ENCODE peak calls at places on chromosomes 4 and X, in ten cellular contexts. R, O, Y, U, X, Q, E, B, P and T are unnamed samples.

GRCh38 chr4:101846550-101846949 is 56.0 kb downstream of the BANK1 start:
- DNase-seq in R (no peak), O (no peak), Y (no peak), U (no peak), X (no peak), Q (no peak), E (no peak), B (no peak), P (no peak), T (no peak)

GRCh38 chrX:7132335-7133035 is 15.0 kb upstream of the STS start:
- DNase-seq in R (peak), O (peak), Y (no peak), U (peak), X (peak), Q (no peak), E (no peak), B (peak), P (peak), T (peak)

GRCh38 chrX:2751291-2751690 is 549 bp upstream of the XG start:
- DNase-seq in R (no peak), O (no peak), Y (no peak), U (no peak), X (no peak), Q (no peak), E (no peak), B (no peak), P (no peak), T (no peak)

GRCh38 chr4:8506373-8507250 is 66.0 kb downstream of the TRMT44 start:
- DNase-seq in R (no peak), O (peak), Y (no peak), U (no peak), X (no peak), Q (peak), E (no peak), B (peak), P (no peak), T (peak)

GRCh38 chrX:22674947-22675346 is 324.8 kb upstream of the DDX53 start:
- DNase-seq in R (peak), O (no peak), Y (no peak), U (no peak), X (peak), Q (no peak), E (no peak), B (no peak), P (no peak), T (no peak)

GRCh38 chrX:118459494-118459893 is 36.1 kb upstream of the DOCK11 start:
- DNase-seq in R (peak), O (no peak), Y (peak), U (peak), X (peak), Q (peak), E (no peak), B (peak), P (peak), T (peak)

GRCh38 chrX:117483950-117484349 is 632.7 kb downstream of the KLHL13 start:
- DNase-seq in R (no peak), O (no peak), Y (no peak), U (no peak), X (no peak), Q (no peak), E (no peak), B (no peak), P (no peak), T (no peak)

GRCh38 chr4:158238574-158238973 is 28.3 kb downstream of the TMEM144 start:
- DNase-seq in R (no peak), O (no peak), Y (no peak), U (no peak), X (no peak), Q (no peak), E (no peak), B (no peak), P (no peak), T (no peak)